ENCODE peak calls at places on chromosomes 16 and 17, in ten cellular contexts. O, V, U, M, C, T, K, N, Y and X are unnamed samples.

GRCh38 chr17:54891176-54891821 is 9.4 kb upstream of the TOM1L1 start:
- DNase-seq in Y (peak; percentile 87), V (no peak), N (no peak), T (peak; percentile 57), U (no peak), M (peak; percentile 53), K (peak; percentile 37), O (no peak), C (no peak), X (peak; percentile 77)

GRCh38 chr16:55494994-55495421 is 13.9 kb upstream of the LPCAT2 start:
- DNase-seq in Y (peak; percentile 93), U (no peak), C (no peak), K (peak; percentile 85), T (no peak), V (no peak), N (peak; percentile 62), O (no peak), M (peak; percentile 58), X (peak; percentile 42)

GRCh38 chr17:21194688-21195087 is 19.3 kb downstream of the TMEM11 start:
- DNase-seq in N (peak; percentile 86), C (no peak), O (no peak), U (peak; percentile 49), T (no peak), Y (peak; percentile 42), K (no peak), M (peak; percentile 37), V (no peak), X (no peak)

GRCh38 chr16:81350306-81350615 is 35.5 kb downstream of the GAN start:
- DNase-seq in N (no peak), O (no peak), C (no peak), Y (peak; percentile 43), K (no peak), U (no peak), T (no peak), M (no peak), V (no peak), X (no peak)

GRCh38 chr17:73566905-73567782 is 77.1 kb downstream of the SDK2 start:
- DNase-seq in U (no peak), K (no peak), N (no peak), Y (no peak), O (no peak), M (no peak), C (no peak), V (peak; percentile 38), T (no peak), X (peak; percentile 87)

GRCh38 chr16:89921699-89922476 is 1.3 kb upstream of the TUBB3 start:
- DNase-seq in V (no peak), M (peak; percentile 92), T (peak; percentile 78), C (no peak), N (peak; percentile 93), U (peak; percentile 83), Y (peak; percentile 99), K (peak; percentile 91), O (no peak), X (peak; percentile 89)

GRCh38 chr17:62723842-62724241 is 84.3 kb downstream of the MARCHF10 start:
- DNase-seq in K (no peak), Y (peak; percentile 37), O (no peak), C (no peak), M (no peak), V (no peak), U (no peak), N (no peak), T (no peak), X (peak; percentile 72)

GRCh38 chr17:4516740-4517139 is 18.1 kb downstream of the SPNS2 start:
- DNase-seq in M (no peak), Y (no peak), K (no peak), C (no peak), V (no peak), N (no peak), U (no peak), O (no peak), T (no peak), X (no peak)

GRCh38 chr16:3576211-3576610 is 992 bp downstream of the NLRC3 start:
- DNase-seq in V (no peak), T (no peak), C (no peak), U (no peak), M (no peak), O (no peak), N (no peak), K (no peak), Y (no peak), X (no peak)

GRCh38 chr16:67805718-67806427 is 487 bp downstream of the RANBP10 start:
- DNase-seq in N (no peak), C (no peak), O (no peak), K (no peak), Y (no peak), V (no peak), M (peak; percentile 27), U (peak; percentile 16), T (no peak), X (no peak)

GRCh38 chr17:72913315-72913714 is 179.2 kb downstream of the SLC39A11 start:
- DNase-seq in C (no peak), K (no peak), O (no peak), U (no peak), V (no peak), N (no peak), T (no peak), Y (no peak), M (no peak), X (no peak)

GRCh38 chr17:79837888-79838540 is 1.2 kb downstream of the CBX4 start:
- DNase-seq in C (no peak), M (peak; percentile 35), O (no peak), U (peak; percentile 24), K (no peak), T (no peak), Y (no peak), N (peak; percentile 70), V (no peak), X (peak; percentile 71)

GRCh38 chr17:32345953-32346600 is 3.9 kb upstream of the ZNF207 start:
- DNase-seq in N (no peak), Y (no peak), T (no peak), U (no peak), V (no peak), M (no peak), K (no peak), C (no peak), O (no peak), X (no peak)

GRCh38 chr16:84600343-84601229 is 17.3 kb downstream of the COTL1 start:
- DNase-seq in V (no peak), C (no peak), K (peak; percentile 21), U (no peak), M (no peak), Y (peak; percentile 40), N (no peak), O (no peak), T (no peak), X (no peak)
- H3K27ac ChIP-seq in V (peak overlapping the region; percentile 75), C (peak overlapping the region; percentile 88), K (peak overlapping the region; percentile 42), U (no peak overlapping the region), M (peak overlapping the region; percentile 89), Y (peak overlapping the region; percentile 89), N (peak overlapping the region; percentile 17), O (peak overlapping the region; percentile 82), T (no peak overlapping the region), X (peak overlapping the region; percentile 87)

DNA sequence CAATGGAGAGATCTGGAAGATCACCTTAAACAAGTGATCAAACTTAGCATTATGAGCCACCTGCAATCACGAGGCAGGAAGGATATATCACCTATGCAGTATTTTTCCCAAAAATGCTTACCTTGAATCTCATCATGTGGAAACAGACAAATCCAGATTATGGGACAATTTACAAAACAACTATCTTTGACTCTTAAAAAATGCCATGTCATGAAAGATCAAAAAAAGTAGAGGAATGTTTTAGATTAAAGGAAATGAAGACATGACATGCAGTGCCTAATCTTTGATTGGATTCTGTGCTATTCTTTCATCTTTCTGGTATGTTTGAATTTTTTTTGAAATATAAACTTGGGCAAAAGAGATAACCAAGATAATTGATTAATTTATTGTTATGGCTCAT is 95.9 kb downstream of the KPNA2 start:
- DNase-seq in M (no peak), V (no peak), T (no peak), Y (no peak), C (no peak), N (no peak), O (no peak), K (no peak), U (no peak), X (no peak)
- H3K4me1 ChIP-seq in M (peaks cover 14% of the 10 kb centered on the region), V (no peaks in the 10 kb centered on the region), T (no peaks in the 10 kb centered on the region), Y (no peaks in the 10 kb centered on the region), C (no peaks in the 10 kb centered on the region), N (peaks cover 3% of the 10 kb centered on the region), O (no peaks in the 10 kb centered on the region), K (no peaks in the 10 kb centered on the region), U (peaks cover 5% of the 10 kb centered on the region), X (no peaks in the 10 kb centered on the region)

DNA sequence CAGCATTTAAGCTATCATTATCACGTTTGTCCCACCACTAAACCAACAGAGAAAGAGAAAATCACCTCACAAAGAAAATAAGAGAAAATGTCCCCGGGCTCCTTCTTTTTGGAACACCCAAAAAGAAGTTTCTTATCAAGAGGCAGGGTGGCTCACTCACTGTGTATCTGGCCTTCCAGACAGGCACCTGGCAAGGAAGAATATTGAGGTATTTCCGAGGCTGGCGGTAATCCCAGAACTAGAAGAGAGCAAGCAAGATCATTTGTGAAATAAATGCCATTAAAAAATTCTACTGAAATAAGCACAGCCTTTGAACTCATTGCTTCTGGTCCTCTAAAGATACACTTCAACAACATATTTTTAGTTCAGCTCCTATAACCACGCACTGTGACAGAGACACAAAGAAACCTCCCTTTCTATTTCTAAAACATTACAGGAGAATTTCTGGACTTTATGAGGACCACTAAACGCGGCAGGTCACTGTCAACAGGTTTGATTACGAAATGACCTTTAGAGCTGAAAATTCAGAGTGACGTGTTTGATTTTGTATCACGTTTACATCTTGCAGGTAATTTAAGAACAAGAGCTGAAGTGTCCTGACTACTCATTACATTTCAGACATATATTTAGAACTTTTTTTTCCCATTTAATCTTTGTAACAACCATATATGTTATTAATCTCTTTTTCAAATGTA is 61.0 kb downstream of the WDR59 start:
- DNase-seq in Y (no peak), N (no peak), K (no peak), V (peak; percentile 47), C (no peak), U (no peak), O (no peak), T (no peak), M (peak; percentile 72), X (no peak)
- H3K27ac ChIP-seq in Y (no peak overlapping the region), N (no peak overlapping the region), K (no peak overlapping the region), V (peak overlapping the region; percentile 29), C (no peak overlapping the region), U (no peak overlapping the region), O (no peak overlapping the region), T (no peak overlapping the region), M (peak overlapping the region; percentile 39), X (no peak overlapping the region)

DNA sequence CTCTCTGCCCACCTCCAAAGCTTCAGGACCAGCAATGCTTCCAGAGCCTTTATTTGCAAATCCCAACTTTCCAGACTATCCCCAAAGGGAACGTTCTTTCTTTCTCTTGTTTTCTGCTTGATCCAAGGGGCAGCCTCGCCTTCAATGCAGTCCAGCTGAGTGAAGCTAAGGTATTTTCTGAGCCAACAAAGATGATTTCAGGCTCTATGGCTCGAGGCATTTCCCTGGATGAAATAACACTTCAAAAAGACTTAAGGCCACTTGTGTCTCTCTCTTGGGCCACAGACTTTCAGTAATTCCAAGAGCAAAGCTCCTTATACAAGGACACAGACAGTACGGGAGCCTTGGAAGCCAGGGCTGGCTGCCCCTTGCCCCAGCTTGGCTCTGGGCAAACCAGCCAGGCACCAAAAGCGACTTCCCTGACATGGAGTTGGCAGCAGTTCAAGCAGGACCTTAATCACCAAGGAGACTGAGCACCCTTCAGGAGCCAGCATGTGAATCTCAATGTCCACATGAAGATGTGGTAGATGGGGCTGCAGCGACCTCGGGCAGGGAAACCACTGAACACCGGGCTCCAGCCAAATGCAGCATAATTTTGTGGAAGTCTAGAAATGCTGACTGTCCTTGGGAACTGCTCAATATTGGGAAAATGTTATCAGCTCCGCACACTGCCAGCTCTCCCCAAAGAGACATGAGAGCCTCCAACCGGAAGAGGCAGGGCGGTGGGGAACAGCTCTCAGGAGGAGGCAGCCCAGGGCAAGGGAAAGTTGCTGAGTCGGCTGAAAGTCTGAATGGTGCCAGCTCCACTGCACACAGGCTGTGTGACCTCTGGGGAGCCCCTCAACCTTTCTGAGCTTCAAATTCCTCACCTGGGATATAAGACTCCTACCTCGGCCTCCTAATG is 39.0 kb downstream of the TK2 start:
- DNase-seq in N (peak; percentile 85), C (no peak), M (peak; percentile 80), O (no peak), Y (peak; percentile 30), T (no peak), K (no peak), U (no peak), V (no peak), X (no peak)
- H3K4me1 ChIP-seq in N (peaks cover 12% of the 10 kb centered on the region), C (peaks cover 18% of the 10 kb centered on the region), M (peaks cover 39% of the 10 kb centered on the region), O (peaks cover 1% of the 10 kb centered on the region), Y (peaks cover 39% of the 10 kb centered on the region), T (peaks cover 54% of the 10 kb centered on the region), K (peaks cover 52% of the 10 kb centered on the region), U (peaks cover 27% of the 10 kb centered on the region), V (peaks cover 34% of the 10 kb centered on the region), X (no peaks in the 10 kb centered on the region)